ENCODE peak calls at places on chromosomes 1 and 21, in eight cellular contexts. H is cardiac muscle cell, V is kidney epithelial cell, P is fibroblast of the aortic adventitia, C is psoas muscle, O is body of pancreas, L is cardiac fibroblast, X is HL-60. B is an unnamed sample.

GRCh38 chr1:36691374-36691773 is 208.7 kb upstream of the CSF3R start:
- DNase-seq in L (no peak), C (no peak), X (no peak), P (no peak), H (no peak), V (no peak), O (no peak), B (no peak)

GRCh38 chr1:107277022-107277421 is 136.2 kb downstream of the NTNG1 start:
- DNase-seq in P (peak), L (peak), C (no peak), X (no peak), O (peak), V (no peak), H (peak), B (no peak)

GRCh38 chr1:41995441-41996130 is 76.9 kb upstream of the HIVEP3 start:
- DNase-seq in L (no peak), C (no peak), O (no peak), H (no peak), P (no peak), V (no peak), X (no peak), B (no peak)

GRCh38 chr1:180181048-180181447 is 26.4 kb downstream of the QSOX1 start:
- DNase-seq in X (no peak), O (peak), H (no peak), L (no peak), P (peak), V (no peak), C (no peak), B (no peak)

GRCh38 chr1:197181982-197182381 is 35.5 kb upstream of the ASPM start:
- DNase-seq in O (no peak), P (no peak), V (no peak), X (no peak), C (no peak), H (no peak), L (no peak), B (peak)

GRCh38 chr21:36994501-36995189 is 11.9 kb upstream of the RIPPLY3 start:
- DNase-seq in V (no peak), P (no peak), L (no peak), C (no peak), O (no peak), X (no peak), H (peak), B (no peak)

GRCh38 chr1:81681570-81681969 is 119.2 kb upstream of the ADGRL2 start:
- DNase-seq in X (no peak), L (peak), C (no peak), V (no peak), O (peak), H (peak), P (peak), B (no peak)

GRCh38 chr1:107669996-107670395 is 295.0 kb downstream of the VAV3 start:
- DNase-seq in V (no peak), L (peak), H (peak), O (peak), X (no peak), C (no peak), P (peak), B (no peak)

GRCh38 chr1:94753171-94753972 is 66.8 kb upstream of the SLC44A3 start:
- DNase-seq in H (peak), C (no peak), L (peak), V (no peak), O (peak), X (no peak), P (no peak), B (no peak)

GRCh38 chr1:236395780-236396664 is 1.9 kb downstream of the EDARADD start:
- DNase-seq in H (no peak), X (no peak), C (no peak), L (no peak), P (no peak), V (no peak), O (peak), B (peak)

GRCh38 chr21:21688877-21689276 is 690.7 kb downstream of the NCAM2 start:
- DNase-seq in P (peak), X (no peak), C (peak), V (no peak), O (no peak), H (peak), L (peak), B (no peak)

GRCh38 chr1:202193614-202194327 is at the start of gene LGR6:
- DNase-seq in V (no peak), O (no peak), C (no peak), X (no peak), L (no peak), P (no peak), H (peak), B (no peak)

GRCh38 chr1:93468681-93469080 is 20.8 kb downstream of the FNBP1L start:
- DNase-seq in X (no peak), O (no peak), P (no peak), L (no peak), C (no peak), V (no peak), H (no peak), B (no peak)

GRCh38 chr1:156847591-156848460 is 11.1 kb downstream of the INSRR start:
- DNase-seq in C (peak), O (no peak), X (no peak), P (no peak), V (no peak), L (no peak), H (no peak), B (no peak)

GRCh38 chr21:29007135-29007534 is 12.0 kb downstream of the RWDD2B start:
- DNase-seq in H (no peak), C (no peak), L (no peak), V (no peak), O (no peak), X (no peak), P (no peak), B (no peak)

GRCh38 chr1:63870152-63870551 is 96.3 kb downstream of the ROR1 start:
- DNase-seq in V (no peak), O (no peak), C (no peak), L (no peak), P (no peak), H (no peak), X (no peak), B (no peak)
- TF ChIP-seq CTCF in V (no peak), O (no peak), C (no peak), L (no peak), P (no peak), H (no peak), X (no peak), B (no peak)

GRCh38 chr1:58067082-58067481 is 479.4 kb downstream of the OMA1 start:
- DNase-seq in P (no peak), C (no peak), V (no peak), H (no peak), L (no peak), X (no peak), O (peak), B (no peak)

GRCh38 chr1:58063095-58063494 is 483.4 kb downstream of the OMA1 start:
- DNase-seq in H (no peak), P (no peak), L (no peak), X (no peak), O (no peak), V (no peak), C (no peak), B (no peak)

GRCh38 chr1:58064281-58064680 is 482.2 kb downstream of the OMA1 start:
- DNase-seq in C (no peak), L (no peak), O (no peak), X (no peak), P (no peak), V (no peak), H (no peak), B (no peak)

GRCh38 chr1:58062635-58063034 is 483.9 kb downstream of the OMA1 start:
- DNase-seq in X (no peak), L (no peak), O (no peak), C (no peak), H (no peak), P (no peak), V (peak), B (no peak)

GRCh38 chr1:58065520-58065919 is 481.0 kb downstream of the OMA1 start:
- DNase-seq in V (no peak), X (no peak), C (no peak), P (no peak), O (no peak), L (no peak), H (no peak), B (peak)
- TF ChIP-seq CTCF in V (no peak), X (no peak), C (no peak), P (no peak), O (no peak), L (no peak), H (no peak), B (no peak)

GRCh38 chr1:44035726-44036408 is 4.6 kb upstream of the SLC6A9 start:
- DNase-seq in V (no peak), O (peak), X (no peak), C (no peak), P (peak), H (peak), L (peak), B (no peak)
- TF ChIP-seq CTCF in V (no peak), O (no peak), X (no peak), C (no peak), P (no peak), H (peak), L (no peak), B (no peak)

DNA sequence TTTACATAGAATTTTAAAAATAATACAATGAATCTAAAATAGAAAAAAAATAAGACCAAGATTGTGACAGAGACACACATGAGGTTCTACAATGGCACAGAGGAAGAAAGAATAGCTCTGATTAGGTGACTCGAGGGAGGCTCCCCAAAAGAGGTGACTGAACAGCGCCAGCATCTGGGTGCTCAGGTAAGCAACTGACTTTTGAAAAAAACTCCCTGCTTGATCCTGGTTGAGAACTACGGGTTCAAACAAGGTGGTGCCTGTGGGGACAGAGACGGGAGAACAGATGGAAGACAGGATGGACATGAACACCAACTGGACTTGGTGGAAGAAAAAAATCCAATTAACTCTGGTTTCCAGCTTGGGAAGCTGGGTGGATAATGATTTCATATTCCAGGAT is 22.5 kb downstream of the BATF3 start:
- DNase-seq in X (no peak), L (no peak), H (no peak), V (no peak), O (no peak), C (no peak), P (no peak), B (no peak)
- TF ChIP-seq CTCF in X (no peak), L (no peak), H (no peak), V (no peak), O (no peak), C (no peak), P (no peak), B (no peak)

DNA sequence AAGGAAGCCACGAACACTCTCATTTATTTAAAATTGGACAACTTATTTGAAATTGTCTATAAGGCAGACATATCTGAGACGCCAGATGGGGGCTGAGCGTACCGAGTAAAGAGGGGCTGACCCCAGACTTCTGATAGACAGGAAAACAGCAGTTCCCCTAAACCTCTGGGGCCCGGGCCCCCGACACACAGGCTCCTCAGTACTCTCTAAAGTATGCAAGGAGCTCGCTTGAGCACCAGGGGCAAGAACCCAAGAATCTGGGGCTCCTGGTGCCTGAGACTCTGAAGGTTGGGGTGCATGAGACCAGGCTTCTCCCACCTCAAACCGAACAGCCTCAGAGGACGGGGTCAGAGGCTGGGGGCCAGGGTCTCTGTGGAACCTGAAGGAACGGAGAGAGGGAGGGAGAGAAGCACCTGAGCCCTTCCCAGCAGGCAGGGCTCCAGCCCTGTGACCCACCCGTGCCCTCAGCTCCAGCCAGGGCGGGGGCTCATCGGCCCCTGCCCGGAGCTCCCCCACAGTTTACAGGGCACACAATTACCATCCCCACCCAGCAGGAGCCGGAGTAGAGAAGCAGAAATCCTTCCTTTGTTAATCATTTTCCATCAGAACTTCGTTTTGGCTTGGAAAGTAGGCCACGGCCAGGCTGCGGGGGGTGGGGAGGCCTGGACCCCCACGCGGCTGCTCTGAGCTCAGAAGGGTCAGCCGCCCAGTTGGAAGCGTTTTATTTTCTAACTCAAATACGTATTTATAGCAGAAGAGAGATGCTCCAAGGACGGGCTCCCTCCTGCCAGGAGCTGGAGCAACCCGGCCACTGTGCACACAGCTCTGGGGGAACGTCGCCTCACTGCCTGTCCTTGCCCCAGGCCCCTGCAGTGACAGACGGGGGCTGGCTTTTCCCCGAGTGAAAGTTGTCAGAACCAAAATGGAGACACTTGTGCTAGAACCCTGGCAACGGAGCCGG is 42.9 kb upstream of the ADARB1 start:
- DNase-seq in X (no peak), P (no peak), H (no peak), O (no peak), V (no peak), C (peak), L (no peak), B (no peak)
- TF ChIP-seq CTCF in X (no peak), P (no peak), H (no peak), O (no peak), V (no peak), C (no peak), L (no peak), B (no peak)

DNA sequence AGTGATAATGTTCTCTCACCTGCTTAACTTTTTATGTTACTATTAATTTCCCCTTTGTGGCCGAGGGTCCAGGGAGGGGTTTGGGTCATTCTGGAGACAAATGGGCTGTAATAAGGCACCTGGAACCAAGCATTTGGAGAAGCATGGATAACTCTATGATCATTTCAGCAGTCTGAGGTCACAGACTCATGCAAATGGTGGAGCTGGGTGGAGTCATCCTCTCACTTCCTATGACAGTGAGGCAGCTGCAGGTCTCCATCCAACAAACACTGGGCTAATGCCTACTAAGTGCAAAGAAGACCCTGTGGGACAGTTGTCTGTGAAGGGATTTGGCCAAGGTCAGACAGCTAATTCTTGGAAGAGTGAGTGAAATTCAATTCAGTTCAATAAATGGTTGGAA is 28.8 kb upstream of the CAMTA1 start:
- DNase-seq in L (no peak), H (no peak), O (no peak), P (no peak), X (no peak), C (no peak), V (no peak), B (no peak)
- TF ChIP-seq CTCF in L (no peak), H (no peak), O (no peak), P (no peak), X (no peak), C (no peak), V (no peak), B (no peak)

GRCh38 chr1:24849653-24850295 is 80.3 kb downstream of the RUNX3 start:
- DNase-seq in C (no peak), V (no peak), L (peak), X (peak), O (no peak), P (peak), H (peak), B (peak)
- TF ChIP-seq CTCF in C (no peak), V (peak), L (no peak), X (peak), O (no peak), P (peak), H (peak), B (peak)

GRCh38 chr1:3533051-3534048 is 78.0 kb downstream of the MEGF6 start:
- DNase-seq in X (no peak), O (no peak), P (no peak), C (no peak), H (no peak), V (no peak), L (no peak), B (no peak)
- TF ChIP-seq CTCF in X (no peak), O (no peak), P (no peak), C (no peak), H (no peak), V (no peak), L (no peak), B (no peak)

GRCh38 chr1:117967900-117968299 is 38.4 kb downstream of the WDR3 start:
- DNase-seq in P (peak), O (no peak), L (peak), H (peak), X (no peak), V (no peak), C (no peak), B (no peak)

GRCh38 chr1:117964290-117965038 is 34.9 kb downstream of the WDR3 start:
- DNase-seq in O (no peak), C (no peak), V (no peak), L (peak), H (peak), X (no peak), P (peak), B (no peak)

GRCh38 chr1:117970251-117970650 is 40.7 kb downstream of the WDR3 start:
- DNase-seq in H (no peak), P (no peak), C (no peak), V (no peak), X (no peak), O (no peak), L (no peak), B (no peak)

GRCh38 chr1:117971777-117972176 is 42.2 kb downstream of the WDR3 start:
- DNase-seq in C (no peak), V (no peak), L (no peak), O (no peak), X (no peak), H (no peak), P (no peak), B (no peak)

DNA sequence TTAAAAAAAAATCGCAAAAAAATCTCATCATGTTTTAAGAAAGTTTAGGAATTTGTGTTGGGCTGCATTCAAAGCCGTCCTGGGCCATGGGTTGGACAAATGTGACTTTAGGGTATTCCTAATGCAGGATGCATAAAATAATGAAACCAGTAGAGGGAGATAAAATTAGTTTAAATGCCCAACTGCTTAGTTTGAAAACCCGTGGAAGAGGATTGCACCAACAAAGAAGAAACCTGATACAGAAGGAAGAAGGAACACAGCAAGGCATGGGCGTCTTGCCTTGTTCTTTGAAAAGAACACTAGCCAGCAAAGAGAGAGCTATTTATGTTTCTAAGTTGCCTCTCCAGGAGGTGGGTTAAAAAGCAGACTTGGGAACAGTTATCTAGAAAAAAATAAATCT is 37.9 kb downstream of the WDR3 start:
- DNase-seq in X (no peak), O (no peak), P (peak), V (no peak), H (peak), C (no peak), L (peak), B (no peak)
- TF ChIP-seq CTCF in X (no peak), O (no peak), P (peak), V (no peak), H (peak), C (peak), L (no peak), B (no peak)

GRCh38 chr1:166870584-166870983 is 5.5 kb downstream of the TADA1 start:
- DNase-seq in L (no peak), H (no peak), P (no peak), V (no peak), O (no peak), C (no peak), X (no peak), B (no peak)

GRCh38 chr1:166876540-166876838 is 425 bp upstream of the TADA1 start:
- DNase-seq in C (no peak), O (no peak), V (no peak), H (no peak), P (no peak), L (no peak), X (no peak), B (no peak)

GRCh38 chr1:166874464-166874863 is 1.6 kb downstream of the TADA1 start:
- DNase-seq in O (no peak), C (no peak), V (no peak), X (no peak), H (no peak), P (no peak), L (no peak), B (no peak)

GRCh38 chr1:166875302-166875733 is 746 bp downstream of the TADA1 start:
- DNase-seq in V (no peak), C (no peak), H (no peak), P (no peak), O (no peak), L (no peak), X (no peak), B (no peak)

GRCh38 chr1:166875734-166876539 is at the start of gene TADA1:
- DNase-seq in X (peak), V (peak), H (peak), O (peak), C (peak), P (peak), L (peak), B (peak)
- TF ChIP-seq CTCF in X (no peak), V (no peak), H (no peak), O (peak), C (peak), P (peak), L (no peak), B (no peak)